ENCODE peak calls at places on chromosomes 12 and 14, in four cellular contexts. H is M059J, Q is cardiac fibroblast, S is H4. N is an unnamed sample.

GRCh38 chr12:99618657-99619056 is 28.9 kb upstream of the GARIN6 start:
- DNase-seq in H (peak), Q (no peak), S (no peak), N (no peak)

GRCh38 chr12:4164591-4165558 is 108.7 kb upstream of the CCND2 start:
- DNase-seq in H (peak), Q (peak), S (no peak), N (peak)

GRCh38 chr14:92626041-92626440 is 112.5 kb downstream of the RIN3 start:
- DNase-seq in H (no peak), Q (no peak), S (no peak), N (no peak)

GRCh38 chr14:106843951-106844483 is 1317.6 kb downstream of the TMEM121 start:
- DNase-seq in H (peak), Q (no peak), S (peak), N (no peak)

GRCh38 chr14:68873379-68873778 is 80.5 kb upstream of the ZFP36L1 start:
- DNase-seq in H (no peak), Q (no peak), S (no peak), N (no peak)

GRCh38 chr14:70789361-70789760 is 20.0 kb downstream of the MAP3K9 start:
- DNase-seq in H (peak), Q (peak), S (no peak), N (peak)

GRCh38 chr14:96960598-96961116 is 163.5 kb downstream of the VRK1 start:
- DNase-seq in H (no peak), Q (no peak), S (no peak), N (no peak)

GRCh38 chr12:9346866-9347327 is 138.7 kb upstream of the PZP start:
- DNase-seq in H (no peak), Q (no peak), S (no peak), N (no peak)

GRCh38 chr14:102138935-102139247 is 806 bp upstream of the WDR20 start:
- DNase-seq in H (no peak), Q (no peak), S (no peak), N (peak)

GRCh38 chr14:94545131-94545841 is 16.0 kb upstream of the SERPINA4 start:
- DNase-seq in H (no peak), Q (peak), S (no peak), N (no peak)

N was measured in HCEC 1CT.